ENCODE peak calls at places on chromosomes 12 and 14, in seven cellular contexts. Z is AG20443, M is COR-L47, J is cardiac muscle cell, H is Right ventricle myocardium superior, Y is M059J, F is fibroblast of the conjunctiva. S is an unnamed sample.

GRCh38 chr12:70043490-70044138 is 199.6 kb upstream of the CNOT2 start:
- DNase-seq in Z (no peak), M (no peak), J (peak; percentile 45), H (no peak), Y (no peak), F (no peak), S (no peak)

GRCh38 chr12:122840580-122841513 is 5.6 kb downstream of the HIP1R start:
- DNase-seq in Z (no peak), M (no peak), J (no peak), H (peak; percentile 37), Y (no peak), F (no peak), S (no peak)

GRCh38 chr14:96484391-96484790 is 17.8 kb upstream of the PAPOLA start:
- DNase-seq in Z (no peak), M (no peak), J (no peak), H (no peak), Y (peak; percentile 9), F (no peak), S (no peak)

GRCh38 chr12:57276935-57277563 is 26.1 kb upstream of the STAC3 start:
- DNase-seq in Z (peak; percentile 49), M (peak; percentile 13), J (peak; percentile 32), H (no peak), Y (peak; percentile 11), F (peak; percentile 23), S (peak; percentile 2)

GRCh38 chr12:77999074-77999715 is 168.5 kb downstream of the NAV3 start:
- DNase-seq in Z (no peak), M (no peak), J (no peak), H (no peak), Y (no peak), F (no peak), S (no peak)

GRCh38 chr12:69933115-69933552 is 108.1 kb downstream of the MYRFL start:
- DNase-seq in Z (no peak), M (no peak), J (no peak), H (no peak), Y (no peak), F (no peak), S (no peak)

GRCh38 chr12:48682927-48683326 is 889 bp upstream of the KANSL2 start:
- DNase-seq in Z (no peak), M (no peak), J (no peak), H (no peak), Y (no peak), F (no peak), S (no peak)

GRCh38 chr14:105636935-105637334 is 110.6 kb downstream of the TMEM121 start:
- DNase-seq in Z (no peak), M (no peak), J (no peak), H (no peak), Y (no peak), F (no peak), S (no peak)

GRCh38 chr14:23450376-23450775 is 14.9 kb upstream of the MYH7 start:
- DNase-seq in Z (no peak), M (no peak), J (no peak), H (no peak), Y (no peak), F (no peak), S (no peak)

GRCh38 chr14:73997944-73998451 is 21.1 kb downstream of the ENTPD5 start:
- DNase-seq in Z (no peak), M (peak; percentile 18), J (no peak), H (no peak), Y (no peak), F (no peak), S (no peak)

GRCh38 chr14:105927094-105927475 is 400.7 kb downstream of the TMEM121 start:
- DNase-seq in Z (no peak), M (no peak), J (no peak), H (peak; percentile 22), Y (no peak), F (no peak), S (no peak)

GRCh38 chr14:75980856-75981255 is 939 bp downstream of the TGFB3 start:
- DNase-seq in Z (peak; percentile 30), M (no peak), J (peak; percentile 40), H (no peak), Y (no peak), F (no peak), S (no peak)